ENCODE peak calls at places on chromosomes 2 and 18, in five cellular contexts. C, X, Z, I and V are unnamed samples.

GRCh38 chr2:7685342-7686015 is 768.3 kb downstream of the RNF144A start:
- DNase-seq in C (no peak), X (peak; percentile 65), Z (no peak), I (no peak), V (no peak)

GRCh38 chr2:222315443-222316121 is 16.8 kb upstream of the PAX3 start:
- DNase-seq in C (peak; percentile 25), X (no peak), Z (no peak), I (no peak), V (no peak)

GRCh38 chr2:144596074-144596871 is 76.4 kb upstream of the ZEB2 start:
- DNase-seq in C (peak; percentile 4), X (no peak), Z (no peak), I (no peak), V (no peak)

GRCh38 chr2:8677646-8678592 is 3.9 kb upstream of the ID2 start:
- DNase-seq in C (peak; percentile 90), X (no peak), Z (peak; percentile 70), I (peak; percentile 26), V (peak; percentile 80)

GRCh38 chr2:30201990-30202389 is 29.3 kb upstream of the LBH start:
- DNase-seq in C (no peak), X (no peak), Z (no peak), I (no peak), V (no peak)

GRCh38 chr2:20574930-20575329 is 76.0 kb downstream of the HS1BP3 start:
- DNase-seq in C (no peak), X (no peak), Z (no peak), I (no peak), V (no peak)

GRCh38 chr18:79687806-79688205 is 8.2 kb downstream of the CTDP1 start:
- DNase-seq in C (no peak), X (no peak), Z (no peak), I (no peak), V (no peak)

GRCh38 chr2:54524236-54524991 is 68.3 kb downstream of the SPTBN1 start:
- DNase-seq in C (no peak), X (peak; percentile 53), Z (no peak), I (no peak), V (peak; percentile 67)

GRCh38 chr2:71685073-71685848 is 231.9 kb downstream of the DYSF start:
- DNase-seq in C (no peak), X (no peak), Z (no peak), I (no peak), V (no peak)

GRCh38 chr2:216694201-216694825 is 1.0 kb downstream of the IGFBP5 start:
- DNase-seq in C (peak; percentile 91), X (no peak), Z (peak; percentile 46), I (no peak), V (no peak)

GRCh38 chr2:234977228-234977679 is 25.4 kb downstream of the SH3BP4 start:
- DNase-seq in C (no peak), X (no peak), Z (no peak), I (no peak), V (no peak)

GRCh38 chr2:171390941-171391516 is 42.8 kb downstream of the METTL8 start:
- DNase-seq in C (no peak), X (peak; percentile 45), Z (no peak), I (no peak), V (no peak)

GRCh38 chr2:208373460-208374089 is 33.0 kb upstream of the PTH2R start:
- DNase-seq in C (peak; percentile 60), X (no peak), Z (no peak), I (no peak), V (no peak)